ENCODE peak calls at places on chromosomes 6 and 20, in six cellular contexts. One of them, this sample, is unnamed.

GRCh38 chr6:160513836-160514235 is 150.2 kb downstream of the LPA start:
- DNase-seq in GM10248: no peak
- DNase-seq in transverse colon: no peak
- DNase-seq in endothelial cell: no peak
- DNase-seq in progenitor cell of endocrine pancreas: no peak
- DNase-seq in tibial artery: no peak
- DNase-seq in this sample: no peak

GRCh38 chr20:60006261-60006660 is 48.0 kb downstream of the CDH26 start:
- DNase-seq in GM10248: no peak
- DNase-seq in transverse colon: no peak
- DNase-seq in endothelial cell: no peak
- DNase-seq in progenitor cell of endocrine pancreas: no peak
- DNase-seq in tibial artery: no peak
- DNase-seq in this sample: no peak

GRCh38 chr6:137229075-137229759 is 10.0 kb upstream of the IFNGR1 start:
- DNase-seq in GM10248: no peak
- DNase-seq in transverse colon: no peak
- DNase-seq in endothelial cell: no peak
- DNase-seq in progenitor cell of endocrine pancreas: no peak
- DNase-seq in tibial artery: no peak
- DNase-seq in this sample: no peak

GRCh38 chr6:3205913-3206312 is 21.5 kb downstream of the TUBB2B start:
- DNase-seq in GM10248: no peak
- DNase-seq in transverse colon: no peak
- DNase-seq in endothelial cell: no peak
- DNase-seq in progenitor cell of endocrine pancreas: no peak
- DNase-seq in tibial artery: no peak
- DNase-seq in this sample: no peak

GRCh38 chr20:46810442-46811327 is 84.0 kb upstream of the EYA2 start:
- DNase-seq in GM10248: no peak
- DNase-seq in transverse colon: no peak
- DNase-seq in endothelial cell: no peak
- DNase-seq in progenitor cell of endocrine pancreas: no peak
- DNase-seq in tibial artery: no peak
- DNase-seq in this sample: no peak

GRCh38 chr6:13760948-13761347 is 49.3 kb upstream of the RANBP9 start:
- DNase-seq in GM10248: no peak
- DNase-seq in transverse colon: no peak
- DNase-seq in endothelial cell: no peak
- DNase-seq in progenitor cell of endocrine pancreas: no peak
- DNase-seq in tibial artery: peak; percentile 46
- DNase-seq in this sample: no peak

GRCh38 chr6:79404677-79405076 is 132.6 kb downstream of the LCA5 start:
- DNase-seq in GM10248: no peak
- DNase-seq in transverse colon: peak; percentile 58
- DNase-seq in endothelial cell: no peak
- DNase-seq in progenitor cell of endocrine pancreas: peak; percentile 27
- DNase-seq in tibial artery: no peak
- DNase-seq in this sample: no peak

GRCh38 chr6:159806021-159806458 is 6.0 kb downstream of the PNLDC1 start:
- DNase-seq in GM10248: peak; percentile 4
- DNase-seq in transverse colon: no peak
- DNase-seq in endothelial cell: no peak
- DNase-seq in progenitor cell of endocrine pancreas: no peak
- DNase-seq in tibial artery: no peak
- DNase-seq in this sample: no peak

GRCh38 chr20:43972692-43973091 is 58.0 kb downstream of the TOX2 start:
- DNase-seq in GM10248: no peak
- DNase-seq in transverse colon: no peak
- DNase-seq in endothelial cell: no peak
- DNase-seq in progenitor cell of endocrine pancreas: no peak
- DNase-seq in tibial artery: no peak
- DNase-seq in this sample: no peak

GRCh38 chr20:52441708-52442107 is 250.1 kb upstream of the ZFP64 start:
- DNase-seq in GM10248: no peak
- DNase-seq in transverse colon: no peak
- DNase-seq in endothelial cell: no peak
- DNase-seq in progenitor cell of endocrine pancreas: no peak
- DNase-seq in tibial artery: no peak
- DNase-seq in this sample: no peak

GRCh38 chr20:40754372-40754943 is 65.4 kb upstream of the MAFB start:
- DNase-seq in GM10248: no peak
- DNase-seq in transverse colon: no peak
- DNase-seq in endothelial cell: no peak
- DNase-seq in progenitor cell of endocrine pancreas: no peak
- DNase-seq in tibial artery: no peak
- DNase-seq in this sample: no peak

GRCh38 chr6:17493286-17493685 is 99.9 kb downstream of the CAP2 start:
- DNase-seq in GM10248: no peak
- DNase-seq in transverse colon: no peak
- DNase-seq in endothelial cell: no peak
- DNase-seq in progenitor cell of endocrine pancreas: no peak
- DNase-seq in tibial artery: no peak
- DNase-seq in this sample: no peak

GRCh38 chr6:117469356-117469755 is 13.1 kb upstream of the DCBLD1 start:
- DNase-seq in GM10248: no peak
- DNase-seq in transverse colon: no peak
- DNase-seq in endothelial cell: no peak
- DNase-seq in progenitor cell of endocrine pancreas: no peak
- DNase-seq in tibial artery: no peak
- DNase-seq in this sample: no peak

GRCh38 chr20:49889245-49889942 is 25.9 kb downstream of the SPATA2 start:
- DNase-seq in GM10248: no peak
- DNase-seq in transverse colon: no peak
- DNase-seq in endothelial cell: no peak
- DNase-seq in progenitor cell of endocrine pancreas: no peak
- DNase-seq in tibial artery: no peak
- DNase-seq in this sample: no peak

GRCh38 chr20:59526242-59527225 is 77.8 kb upstream of the PHACTR3 start:
- DNase-seq in GM10248: no peak
- DNase-seq in transverse colon: no peak
- DNase-seq in endothelial cell: no peak
- DNase-seq in progenitor cell of endocrine pancreas: no peak
- DNase-seq in tibial artery: no peak
- DNase-seq in this sample: no peak

GRCh38 chr6:168150551-168151444 is 71.8 kb upstream of the FRMD1 start:
- DNase-seq in GM10248: no peak
- DNase-seq in transverse colon: peak; percentile 33
- DNase-seq in endothelial cell: peak; percentile 46
- DNase-seq in progenitor cell of endocrine pancreas: no peak
- DNase-seq in tibial artery: no peak
- DNase-seq in this sample: no peak

GRCh38 chr6:20839624-20840023 is 305.4 kb downstream of the CDKAL1 start:
- DNase-seq in GM10248: no peak
- DNase-seq in transverse colon: no peak
- DNase-seq in endothelial cell: no peak
- DNase-seq in progenitor cell of endocrine pancreas: no peak
- DNase-seq in tibial artery: no peak
- DNase-seq in this sample: no peak
- TF ChIP-seq CTCF in GM10248: no peak
- TF ChIP-seq CTCF in transverse colon: no peak
- TF ChIP-seq CTCF in endothelial cell: no peak
- TF ChIP-seq CTCF in progenitor cell of endocrine pancreas: no peak
- TF ChIP-seq CTCF in tibial artery: no peak
- TF ChIP-seq CTCF in this sample: no peak

GRCh38 chr20:859661-860294 is 26.3 kb downstream of the FAM110A start:
- DNase-seq in GM10248: no peak
- DNase-seq in transverse colon: no peak
- DNase-seq in endothelial cell: no peak
- DNase-seq in progenitor cell of endocrine pancreas: no peak
- DNase-seq in tibial artery: no peak
- DNase-seq in this sample: no peak
- TF ChIP-seq CTCF in GM10248: no peak
- TF ChIP-seq CTCF in transverse colon: no peak
- TF ChIP-seq CTCF in endothelial cell: no peak
- TF ChIP-seq CTCF in progenitor cell of endocrine pancreas: no peak
- TF ChIP-seq CTCF in tibial artery: no peak
- TF ChIP-seq CTCF in this sample: no peak

DNA sequence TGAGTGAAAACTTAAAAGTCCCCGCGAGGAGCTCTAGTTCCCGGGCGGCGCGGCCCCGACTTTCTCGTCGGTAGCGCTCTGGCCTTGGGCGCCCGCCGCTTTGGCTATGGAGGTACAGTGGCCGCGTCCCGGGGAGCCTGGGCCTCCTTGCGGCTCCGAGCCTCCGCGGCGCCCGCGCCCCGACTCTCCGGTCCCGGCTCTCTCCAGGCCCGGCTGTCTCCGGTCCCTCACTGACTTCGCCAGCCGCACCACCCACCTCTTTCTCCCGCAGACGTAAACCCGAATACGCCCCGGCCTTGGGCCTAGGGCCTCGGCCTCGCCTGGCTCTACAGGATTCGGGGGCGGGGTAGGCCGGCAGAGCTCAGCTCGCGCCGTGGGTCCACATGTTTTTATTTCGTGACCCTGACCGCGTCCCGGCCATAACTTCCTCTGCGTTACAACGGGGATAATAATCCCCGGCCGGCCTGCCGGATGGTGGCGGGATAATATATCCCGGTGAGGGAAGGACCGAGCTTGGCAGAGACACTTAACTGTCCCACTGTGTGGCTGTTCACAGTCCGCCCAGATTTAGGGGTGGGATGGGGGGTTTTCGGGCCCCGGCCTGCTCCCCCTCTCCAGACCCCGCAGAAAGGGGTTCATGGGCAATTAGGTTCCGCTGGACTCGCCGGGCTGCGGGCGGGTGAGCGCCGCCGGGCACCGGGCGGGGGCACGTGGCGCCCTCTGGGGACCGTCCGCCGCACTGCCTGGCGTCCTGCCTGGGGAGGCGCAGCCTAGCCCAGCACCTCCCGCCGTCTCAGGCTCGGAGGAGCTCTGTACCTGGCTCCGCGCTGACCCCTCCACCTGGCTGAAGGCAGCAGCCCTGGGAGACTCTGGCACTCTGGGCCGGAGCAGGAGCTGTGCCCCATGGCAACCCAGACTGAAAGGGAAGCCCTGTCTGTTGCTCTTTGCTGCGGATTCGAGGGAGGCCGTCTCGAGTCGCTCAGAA is 10.1 kb upstream of the TBX18 start:
- DNase-seq in GM10248: peak; percentile 57
- DNase-seq in transverse colon: no peak
- DNase-seq in endothelial cell: peak; percentile 81
- DNase-seq in progenitor cell of endocrine pancreas: peak; percentile 52
- DNase-seq in tibial artery: peak; percentile 41
- DNase-seq in this sample: no peak
- TF ChIP-seq CTCF in GM10248: no peak
- TF ChIP-seq CTCF in transverse colon: peak; percentile 36
- TF ChIP-seq CTCF in endothelial cell: peak; percentile 69
- TF ChIP-seq CTCF in progenitor cell of endocrine pancreas: peak; percentile 78
- TF ChIP-seq CTCF in tibial artery: peak; percentile 65
- TF ChIP-seq CTCF in this sample: no peak

DNA sequence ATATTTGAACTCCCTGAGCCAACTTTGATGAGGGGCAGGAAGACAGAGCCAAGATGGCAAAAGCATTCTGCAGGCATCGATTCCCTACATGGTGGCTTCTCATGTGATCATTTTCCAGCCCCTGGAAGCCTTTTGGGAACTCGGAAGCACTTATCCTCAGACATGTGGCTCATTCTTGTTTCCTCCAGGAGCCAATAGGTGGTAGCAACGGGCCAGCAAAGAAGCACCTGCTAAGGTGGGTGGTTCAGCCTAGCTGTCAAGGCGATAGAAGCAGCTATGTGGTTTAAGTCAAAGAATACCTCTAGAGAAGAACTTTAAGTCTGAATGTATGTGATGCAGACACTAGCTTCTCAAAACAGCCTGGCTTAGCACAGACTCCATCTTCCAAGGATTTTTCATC is 64.9 kb upstream of the PAX1 start:
- DNase-seq in GM10248: no peak
- DNase-seq in transverse colon: no peak
- DNase-seq in endothelial cell: peak; percentile 17
- DNase-seq in progenitor cell of endocrine pancreas: peak; percentile 25
- DNase-seq in tibial artery: no peak
- DNase-seq in this sample: no peak
- TF ChIP-seq CTCF in GM10248: no peak
- TF ChIP-seq CTCF in transverse colon: no peak
- TF ChIP-seq CTCF in endothelial cell: no peak
- TF ChIP-seq CTCF in progenitor cell of endocrine pancreas: peak; percentile 65
- TF ChIP-seq CTCF in tibial artery: no peak
- TF ChIP-seq CTCF in this sample: no peak

DNA sequence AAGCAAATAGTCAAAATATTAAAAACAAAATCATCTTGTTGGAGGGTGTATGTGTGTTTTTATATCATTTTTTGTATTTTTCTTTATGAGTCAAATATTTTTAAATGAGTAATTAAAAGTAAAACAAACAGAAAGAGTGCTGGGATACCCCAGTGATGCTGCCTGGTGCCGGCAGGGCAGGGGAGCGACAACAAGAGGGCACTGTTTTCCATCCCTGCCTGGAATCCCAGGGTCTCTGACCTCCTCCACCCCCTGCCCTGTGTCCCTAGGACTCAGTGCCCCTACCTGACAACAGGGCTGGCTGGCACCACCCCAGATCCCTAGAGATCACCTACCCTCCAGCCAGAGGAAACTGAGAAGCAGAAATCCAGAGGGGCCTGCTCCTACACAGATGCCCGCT is 41.9 kb upstream of the HMGA1 start:
- DNase-seq in GM10248: no peak
- DNase-seq in transverse colon: no peak
- DNase-seq in endothelial cell: no peak
- DNase-seq in progenitor cell of endocrine pancreas: no peak
- DNase-seq in tibial artery: no peak
- DNase-seq in this sample: no peak
- TF ChIP-seq CTCF in GM10248: no peak
- TF ChIP-seq CTCF in transverse colon: no peak
- TF ChIP-seq CTCF in endothelial cell: no peak
- TF ChIP-seq CTCF in progenitor cell of endocrine pancreas: no peak
- TF ChIP-seq CTCF in tibial artery: no peak
- TF ChIP-seq CTCF in this sample: no peak